ENCODE peak calls at places on chromosomes 5 and 9, in five cellular contexts. I is stromal cell of bone marrow; R is mucosa of gallbladder; N is fibroblast of the conjunctiva; D is stimulated activated CD4-positive, alpha-beta T cell treated with anti-CD3 and anti-CD28 coated beads, TNF-alpha, amount 100 ng/mL, for 1 hour. E is an unnamed sample.

GRCh38 chr5:61673007-61673735 is 341.1 kb downstream of the ZSWIM6 start:
- DNase-seq in I (peak), R (peak), N (no peak), D (no peak), E (no peak)

GRCh38 chr9:106203832-106204516 is 509.6 kb downstream of the TMEM38B start:
- DNase-seq in I (no peak), R (no peak), N (no peak), D (no peak), E (no peak)

GRCh38 chr9:107638922-107639321 is 149.4 kb upstream of the KLF4 start:
- DNase-seq in I (peak), R (peak), N (peak), D (no peak), E (no peak)

GRCh38 chr9:91847576-91847975 is 102.5 kb downstream of the ROR2 start:
- DNase-seq in I (no peak), R (peak), N (peak), D (no peak), E (no peak)

GRCh38 chr9:136107155-136107952 is 11.3 kb downstream of the TMEM250 start:
- DNase-seq in I (no peak), R (peak), N (no peak), D (no peak), E (peak)

GRCh38 chr9:13500034-13500433 is 220.5 kb upstream of the MPDZ start:
- DNase-seq in I (no peak), R (no peak), N (no peak), D (no peak), E (no peak)

GRCh38 chr9:75935606-75936005 is 45.1 kb downstream of the PCSK5 start:
- DNase-seq in I (no peak), R (no peak), N (no peak), D (no peak), E (no peak)

GRCh38 chr5:84384604-84385575 is at the start of gene EDIL3:
- DNase-seq in I (no peak), R (no peak), N (no peak), D (no peak), E (no peak)

GRCh38 chr5:31364881-31365636 is 166.8 kb downstream of the DROSHA start:
- DNase-seq in I (peak), R (no peak), N (peak), D (no peak), E (no peak)

GRCh38 chr5:168935183-168935582 is 356.0 kb upstream of the PANK3 start:
- DNase-seq in I (no peak), R (no peak), N (no peak), D (no peak), E (no peak)

GRCh38 chr5:141855265-141856029 is 22.8 kb downstream of the PCDH1 start:
- DNase-seq in I (no peak), R (no peak), N (no peak), D (no peak), E (no peak)

GRCh38 chr9:125268394-125269013 is 6.9 kb downstream of the GAPVD1 start:
- DNase-seq in I (no peak), R (no peak), N (no peak), D (no peak), E (no peak)

GRCh38 chr5:179823937-179824744 is 3.4 kb downstream of the SQSTM1 start:
- DNase-seq in I (no peak), R (no peak), N (no peak), D (no peak), E (no peak)

GRCh38 chr9:109914280-109915027 is 134.5 kb downstream of the PALM2AKAP2 start:
- DNase-seq in I (peak), R (no peak), N (peak), D (no peak), E (no peak)

GRCh38 chr5:169385636-169386035 is 84.7 kb upstream of the SLIT3 start:
- DNase-seq in I (no peak), R (no peak), N (peak), D (no peak), E (no peak)

E was measured in naive thymus-derived CD4-positive, alpha-beta T cell.